ENCODE peak calls at places on chromosomes 6 and 20, in five cellular contexts. B, F, M, H and E are unnamed samples.

GRCh38 chr20:4060054-4060795 is 44.9 kb upstream of the RNF24 start:
- DNase-seq in H (no peak), F (peak), B (no peak), M (no peak), E (peak)

GRCh38 chr20:40948352-40949267 is 80.0 kb upstream of the TOP1 start:
- DNase-seq in H (no peak), F (no peak), B (no peak), M (no peak), E (no peak)

GRCh38 chr6:107841265-107841650 is 17.1 kb upstream of the SCML4 start:
- DNase-seq in F (no peak), B (no peak), H (no peak), M (no peak), E (no peak)

GRCh38 chr6:97668716-97669115 is 385.7 kb upstream of the MMS22L start:
- DNase-seq in F (no peak), H (no peak), B (no peak), M (no peak), E (no peak)

GRCh38 chr6:42021847-42022754 is 28.2 kb upstream of the TAF8 start:
- DNase-seq in M (peak), H (peak), B (no peak), F (no peak), E (no peak)

GRCh38 chr20:32251470-32251869 is 26.0 kb upstream of the KIF3B start:
- DNase-seq in H (no peak), B (no peak), F (no peak), M (no peak), E (no peak)

GRCh38 chr6:47034421-47034820 is 7.7 kb downstream of the ADGRF1 start:
- DNase-seq in B (no peak), F (no peak), H (no peak), M (no peak), E (no peak)

GRCh38 chr6:125534430-125535263 is 214.8 kb upstream of the HEY2 start:
- DNase-seq in B (no peak), F (no peak), H (no peak), M (no peak), E (no peak)

GRCh38 chr6:36545767-36546663 is 1.3 kb downstream of the STK38 start:
- DNase-seq in M (no peak), B (no peak), F (no peak), H (no peak), E (no peak)

GRCh38 chr6:158911746-158912158 is 88.2 kb downstream of the RSPH3 start:
- DNase-seq in H (no peak), M (no peak), B (no peak), F (no peak), E (no peak)

GRCh38 chr6:80233955-80234354 is 127.5 kb downstream of the BCKDHB start:
- DNase-seq in H (no peak), B (no peak), M (no peak), F (no peak), E (no peak)